ENCODE peak calls at places on chromosomes 2 and 18, in six cellular contexts. One of them, this sample, is unnamed.
A peak's percentile ranks its signal among the peaks of the same experiment; 100 is the strongest.

GRCh38 chr18:27970321-27970720 is 206.6 kb downstream of the CDH2 start:
- DNase-seq in GM12892: no peak
- DNase-seq in HepG2: no peak
- DNase-seq in GM12878: no peak
- DNase-seq in K562: no peak
- DNase-seq in H1: no peak
- DNase-seq in this sample: no peak

GRCh38 chr2:240170883-240171282 is 30.4 kb upstream of the OTOS start:
- DNase-seq in GM12892: no peak
- DNase-seq in HepG2: no peak
- DNase-seq in GM12878: no peak
- DNase-seq in K562: no peak
- DNase-seq in H1: no peak
- DNase-seq in this sample: no peak

GRCh38 chr2:211085056-211085680 is 528.8 kb downstream of the CPS1 start:
- DNase-seq in GM12892: no peak
- DNase-seq in HepG2: peak; percentile 49
- DNase-seq in GM12878: no peak
- DNase-seq in K562: peak; percentile 8
- DNase-seq in H1: no peak
- DNase-seq in this sample: no peak

GRCh38 chr2:241003047-241003360 is 4.6 kb downstream of the SNED1 start:
- DNase-seq in GM12892: no peak
- DNase-seq in HepG2: no peak
- DNase-seq in GM12878: no peak
- DNase-seq in K562: no peak
- DNase-seq in H1: no peak
- DNase-seq in this sample: no peak

GRCh38 chr18:35334821-35335220 is 9.4 kb downstream of the ZNF24 start:
- DNase-seq in GM12892: no peak
- DNase-seq in HepG2: no peak
- DNase-seq in GM12878: no peak
- DNase-seq in K562: no peak
- DNase-seq in H1: no peak
- DNase-seq in this sample: no peak

GRCh38 chr2:238094438-238095022 is 5.6 kb upstream of the ESPNL start:
- DNase-seq in GM12892: no peak
- DNase-seq in HepG2: no peak
- DNase-seq in GM12878: no peak
- DNase-seq in K562: no peak
- DNase-seq in H1: no peak
- DNase-seq in this sample: no peak

GRCh38 chr2:216619411-216620393 is 13.5 kb upstream of the IGFBP2 start:
- DNase-seq in GM12892: no peak
- DNase-seq in HepG2: peak; percentile 62
- DNase-seq in GM12878: no peak
- DNase-seq in K562: no peak
- DNase-seq in H1: peak; percentile 57
- DNase-seq in this sample: no peak

GRCh38 chr2:230225486-230225885 is at the start of gene SP140:
- DNase-seq in GM12892: peak; percentile 32
- DNase-seq in HepG2: no peak
- DNase-seq in GM12878: peak; percentile 80
- DNase-seq in K562: no peak
- DNase-seq in H1: no peak
- DNase-seq in this sample: no peak

GRCh38 chr2:176768185-176768584 is 444.4 kb upstream of the HNRNPA3 start:
- DNase-seq in GM12892: no peak
- DNase-seq in HepG2: no peak
- DNase-seq in GM12878: no peak
- DNase-seq in K562: no peak
- DNase-seq in H1: no peak
- DNase-seq in this sample: no peak

GRCh38 chr2:216189410-216189809 is 80.3 kb downstream of the XRCC5 start:
- DNase-seq in GM12892: no peak
- DNase-seq in HepG2: no peak
- DNase-seq in GM12878: no peak
- DNase-seq in K562: no peak
- DNase-seq in H1: no peak
- DNase-seq in this sample: no peak

GRCh38 chr2:47127862-47128543 is 27.1 kb downstream of the STPG4 start:
- DNase-seq in GM12892: no peak
- DNase-seq in HepG2: no peak
- DNase-seq in GM12878: no peak
- DNase-seq in K562: no peak
- DNase-seq in H1: no peak
- DNase-seq in this sample: no peak

GRCh38 chr2:240745962-240746361 is 54.3 kb downstream of the AQP12A start:
- DNase-seq in GM12892: no peak
- DNase-seq in HepG2: no peak
- DNase-seq in GM12878: no peak
- DNase-seq in K562: no peak
- DNase-seq in H1: no peak
- DNase-seq in this sample: no peak

GRCh38 chr2:31141513-31141912 is 3.3 kb upstream of the GALNT14 start:
- DNase-seq in GM12892: no peak
- DNase-seq in HepG2: no peak
- DNase-seq in GM12878: no peak
- DNase-seq in K562: no peak
- DNase-seq in H1: no peak
- DNase-seq in this sample: no peak

GRCh38 chr2:62014102-62014501 is 108.6 kb downstream of the COMMD1 start:
- DNase-seq in GM12892: no peak
- DNase-seq in HepG2: peak; percentile 38
- DNase-seq in GM12878: no peak
- DNase-seq in K562: no peak
- DNase-seq in H1: no peak
- DNase-seq in this sample: no peak

GRCh38 chr2:219094171-219094570 is 33.5 kb upstream of the IHH start:
- DNase-seq in GM12892: no peak
- DNase-seq in HepG2: no peak
- DNase-seq in GM12878: no peak
- DNase-seq in K562: no peak
- DNase-seq in H1: no peak
- DNase-seq in this sample: no peak

GRCh38 chr2:204604061-204604460 is 58.8 kb downstream of the PARD3B start:
- DNase-seq in GM12892: no peak
- DNase-seq in HepG2: no peak
- DNase-seq in GM12878: no peak
- DNase-seq in K562: no peak
- DNase-seq in H1: no peak
- DNase-seq in this sample: no peak

GRCh38 chr2:176669398-176670174 is 400.3 kb downstream of the MTX2 start:
- DNase-seq in GM12892: peak; percentile 2
- DNase-seq in HepG2: no peak
- DNase-seq in GM12878: peak; percentile 37
- DNase-seq in K562: no peak
- DNase-seq in H1: no peak
- DNase-seq in this sample: no peak

GRCh38 chr2:30446602-30447148 is 371 bp upstream of the LCLAT1 start:
- DNase-seq in GM12892: no peak
- DNase-seq in HepG2: no peak
- DNase-seq in GM12878: no peak
- DNase-seq in K562: no peak
- DNase-seq in H1: no peak
- DNase-seq in this sample: no peak

GRCh38 chr2:20611077-20611843 is 39.6 kb downstream of the HS1BP3 start:
- DNase-seq in GM12892: no peak
- DNase-seq in HepG2: peak; percentile 100
- DNase-seq in GM12878: no peak
- DNase-seq in K562: peak; percentile 40
- DNase-seq in H1: no peak
- DNase-seq in this sample: no peak

GRCh38 chr18:3367491-3368091 is 82.4 kb upstream of the TGIF1 start:
- DNase-seq in GM12892: no peak
- DNase-seq in HepG2: no peak
- DNase-seq in GM12878: no peak
- DNase-seq in K562: no peak
- DNase-seq in H1: no peak
- DNase-seq in this sample: no peak

GRCh38 chr2:68411397-68412126 is 46.5 kb downstream of the PLEK start:
- DNase-seq in GM12892: no peak
- DNase-seq in HepG2: no peak
- DNase-seq in GM12878: peak; percentile 84
- DNase-seq in K562: no peak
- DNase-seq in H1: no peak
- DNase-seq in this sample: no peak

GRCh38 chr2:97868986-97869721 is 126.6 kb downstream of the TMEM131 start:
- DNase-seq in GM12892: no peak
- DNase-seq in HepG2: peak; percentile 87
- DNase-seq in GM12878: no peak
- DNase-seq in K562: no peak
- DNase-seq in H1: no peak
- DNase-seq in this sample: no peak

GRCh38 chr2:25699206-25699605 is 25.8 kb upstream of the DTNB start:
- DNase-seq in GM12892: no peak
- DNase-seq in HepG2: no peak
- DNase-seq in GM12878: no peak
- DNase-seq in K562: no peak
- DNase-seq in H1: no peak
- DNase-seq in this sample: no peak

GRCh38 chr2:72112981-72113846 is 34.4 kb downstream of the CYP26B1 start:
- DNase-seq in GM12892: no peak
- DNase-seq in HepG2: no peak
- DNase-seq in GM12878: no peak
- DNase-seq in K562: no peak
- DNase-seq in H1: peak; percentile 14
- DNase-seq in this sample: no peak

GRCh38 chr2:59630789-59631188 is 922.7 kb downstream of the BCL11A start:
- DNase-seq in GM12892: no peak
- DNase-seq in HepG2: no peak
- DNase-seq in GM12878: no peak
- DNase-seq in K562: no peak
- DNase-seq in H1: no peak
- DNase-seq in this sample: no peak

GRCh38 chr2:206225435-206226232 is 48.8 kb upstream of the ZDBF2 start:
- DNase-seq in GM12892: no peak
- DNase-seq in HepG2: no peak
- DNase-seq in GM12878: peak; percentile 25
- DNase-seq in K562: no peak
- DNase-seq in H1: no peak
- DNase-seq in this sample: peak; percentile 22

GRCh38 chr2:206231669-206232286 is 42.7 kb upstream of the ZDBF2 start:
- DNase-seq in GM12892: no peak
- DNase-seq in HepG2: no peak
- DNase-seq in GM12878: no peak
- DNase-seq in K562: no peak
- DNase-seq in H1: no peak
- DNase-seq in this sample: no peak

GRCh38 chr2:206229642-206230041 is 44.8 kb upstream of the ZDBF2 start:
- DNase-seq in GM12892: no peak
- DNase-seq in HepG2: no peak
- DNase-seq in GM12878: no peak
- DNase-seq in K562: no peak
- DNase-seq in H1: no peak
- DNase-seq in this sample: no peak

GRCh38 chr2:206232287-206233035 is 42.0 kb upstream of the ZDBF2 start:
- DNase-seq in GM12892: no peak
- DNase-seq in HepG2: no peak
- DNase-seq in GM12878: no peak
- DNase-seq in K562: no peak
- DNase-seq in H1: no peak
- DNase-seq in this sample: no peak

DNA sequence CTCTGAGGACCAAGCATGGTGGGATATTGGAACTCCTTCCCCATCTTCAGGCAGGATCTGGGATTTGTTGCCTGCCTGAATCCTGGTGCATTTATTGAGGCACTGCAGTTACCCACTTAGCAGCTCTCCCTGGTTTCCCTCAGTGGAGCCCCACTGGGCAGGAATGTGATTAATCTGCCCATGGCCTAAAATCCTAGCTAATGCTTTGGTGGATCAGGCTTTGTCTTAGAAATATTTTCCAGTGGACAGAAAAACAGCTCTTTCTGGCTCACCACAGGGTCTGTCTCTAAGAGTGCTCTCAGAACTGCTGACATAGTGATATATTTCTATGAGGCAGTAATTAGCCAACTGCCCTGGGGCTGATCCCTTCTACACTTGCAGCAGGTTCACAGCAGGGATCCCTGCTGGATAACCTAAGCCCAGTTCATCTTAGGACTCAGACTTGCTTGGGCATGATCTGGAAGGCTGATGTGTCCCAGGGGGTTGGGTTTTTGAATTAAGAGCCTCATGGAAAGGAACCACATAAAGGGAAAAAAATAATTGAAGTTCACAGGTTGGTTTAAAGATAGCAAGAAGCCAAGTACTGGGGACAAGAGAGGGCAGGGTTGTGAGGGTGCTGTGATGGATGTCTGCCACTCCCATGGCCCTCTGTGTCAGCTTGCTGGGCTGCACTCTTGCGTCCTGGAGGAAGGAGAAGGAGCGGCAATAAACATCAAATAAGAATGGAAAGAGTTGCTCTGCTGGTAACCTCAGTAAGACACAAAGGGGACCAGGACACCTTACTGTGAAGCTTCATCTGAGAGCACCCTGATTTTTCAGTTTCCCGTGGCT is 44.2 kb upstream of the ZDBF2 start:
- DNase-seq in GM12892: no peak
- DNase-seq in HepG2: no peak
- DNase-seq in GM12878: no peak
- DNase-seq in K562: no peak
- DNase-seq in H1: peak; percentile 56
- DNase-seq in this sample: no peak
- TF ChIP-seq POLR2AphosphoS5 in GM12892: no peak
- TF ChIP-seq POLR2AphosphoS5 in HepG2: no peak
- TF ChIP-seq POLR2AphosphoS5 in GM12878: no peak
- TF ChIP-seq POLR2AphosphoS5 in K562: no peak
- TF ChIP-seq POLR2AphosphoS5 in H1: no peak
- TF ChIP-seq POLR2AphosphoS5 in this sample: no peak

GRCh38 chr2:1538663-1539062 is 125.4 kb downstream of the TPO start:
- DNase-seq in GM12892: no peak
- DNase-seq in HepG2: peak; percentile 25
- DNase-seq in GM12878: no peak
- DNase-seq in K562: no peak
- DNase-seq in H1: no peak
- DNase-seq in this sample: peak; percentile 59
- TF ChIP-seq POLR2A in GM12892: no peak
- TF ChIP-seq POLR2A in HepG2: no peak
- TF ChIP-seq POLR2A in GM12878: no peak
- TF ChIP-seq POLR2A in K562: no peak
- TF ChIP-seq POLR2A in H1: no peak
- TF ChIP-seq POLR2A in this sample: no peak

DNA sequence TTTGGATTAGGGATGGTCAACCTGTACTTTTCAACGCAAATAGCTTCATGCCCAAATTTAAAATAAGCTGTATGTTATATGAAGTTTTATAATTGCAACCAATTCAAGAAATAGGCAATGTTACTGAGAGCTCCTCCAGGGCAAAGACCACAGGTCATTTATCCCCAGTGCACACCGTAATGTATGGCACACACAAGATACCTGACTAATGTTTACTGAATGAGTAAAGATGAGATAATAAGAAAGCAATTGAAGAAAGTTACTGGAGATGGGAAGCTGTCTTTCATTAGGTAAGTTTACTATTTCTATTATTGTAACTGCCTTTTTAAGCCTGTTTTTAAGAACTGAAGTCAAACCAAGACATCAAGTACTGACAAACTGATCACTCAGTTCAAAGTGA is 184.5 kb upstream of the VRK2 start:
- DNase-seq in GM12892: no peak
- DNase-seq in HepG2: no peak
- DNase-seq in GM12878: no peak
- DNase-seq in K562: no peak
- DNase-seq in H1: no peak
- DNase-seq in this sample: no peak
- TF ChIP-seq TAF1 in GM12892: no peak
- TF ChIP-seq TAF1 in HepG2: no peak
- TF ChIP-seq TAF1 in GM12878: no peak
- TF ChIP-seq TAF1 in K562: no peak
- TF ChIP-seq TAF1 in H1: no peak
- TF ChIP-seq TAF1 in this sample: no peak

GRCh38 chr2:10700078-10700803 is 10.5 kb upstream of the NOL10 start:
- DNase-seq in GM12892: no peak
- DNase-seq in HepG2: no peak
- DNase-seq in GM12878: no peak
- DNase-seq in K562: no peak
- DNase-seq in H1: no peak
- DNase-seq in this sample: no peak
- TF ChIP-seq POLR2AphosphoS5 in GM12892: no peak
- TF ChIP-seq POLR2AphosphoS5 in HepG2: no peak
- TF ChIP-seq POLR2AphosphoS5 in GM12878: no peak
- TF ChIP-seq POLR2AphosphoS5 in K562: no peak
- TF ChIP-seq POLR2AphosphoS5 in H1: no peak
- TF ChIP-seq POLR2AphosphoS5 in this sample: no peak

This sample was measured in GM12891.